ENCODE peak calls at places on chromosomes 6 and 20, in seven cellular contexts. H is H1, F is HCT116, N is HepG2, C is GM12878, E is SK-N-SH, I is K562. S is an unnamed sample.

GRCh38 chr6:72699142-72699541 is 77.3 kb downstream of the KCNQ5 start:
- DNase-seq in H (no peak), F (no peak), N (no peak), C (no peak), E (no peak), I (no peak), S (no peak)

GRCh38 chr6:35461270-35461669 is 6.9 kb upstream of the RPL10A start:
- DNase-seq in H (no peak), F (no peak), N (no peak), C (no peak), E (no peak), I (no peak), S (peak; percentile 87)

GRCh38 chr20:41892031-41892430 is 273.9 kb upstream of the CHD6 start:
- DNase-seq in H (no peak), F (no peak), N (no peak), C (no peak), E (no peak), I (no peak), S (no peak)

GRCh38 chr6:90811596-90812226 is 224.8 kb upstream of the MAP3K7 start:
- DNase-seq in H (no peak), F (no peak), N (no peak), C (no peak), E (no peak), I (no peak), S (no peak)

GRCh38 chr6:146741609-146742008 is 142.8 kb downstream of the ADGB start:
- DNase-seq in H (no peak), F (no peak), N (peak; percentile 44), C (no peak), E (no peak), I (no peak), S (no peak)

GRCh38 chr6:27238010-27238983 is 9.2 kb upstream of the PRSS16 start:
- DNase-seq in H (no peak), F (no peak), N (no peak), C (no peak), E (no peak), I (no peak), S (no peak)

GRCh38 chr6:42131531-42131930 is 10.9 kb downstream of the C6orf132 start:
- DNase-seq in H (no peak), F (no peak), N (no peak), C (no peak), E (no peak), I (no peak), S (no peak)

GRCh38 chr20:577167-577791 is 32.8 kb downstream of the TCF15 start:
- DNase-seq in H (no peak), F (peak; percentile 77), N (peak; percentile 70), C (no peak), E (no peak), I (peak; percentile 62), S (no peak)

GRCh38 chr6:67003844-67004243 is 1296.8 kb upstream of the EYS start:
- DNase-seq in H (no peak), F (no peak), N (no peak), C (no peak), E (no peak), I (no peak), S (no peak)

GRCh38 chr6:31769684-31770371 is 7.3 kb downstream of the VWA7 start:
- DNase-seq in H (peak; percentile 63), F (peak; percentile 42), N (peak; percentile 71), C (peak; percentile 36), E (peak; percentile 72), I (peak; percentile 100), S (peak; percentile 85)
- TF ChIP-seq JUND in H (no peak), F (no peak), N (no peak), C (no peak), E (no peak), I (no peak), S (no peak)

GRCh38 chr6:133262804-133263203 is 21.6 kb downstream of the EYA4 start:
- DNase-seq in H (no peak), F (no peak), N (no peak), C (no peak), E (no peak), I (no peak), S (no peak)
- TF ChIP-seq JUND in H (no peak), F (no peak), N (no peak), C (no peak), E (no peak), I (no peak), S (no peak)

GRCh38 chr6:167856999-167857660 is 30.4 kb downstream of the AFDN start:
- DNase-seq in H (no peak), F (no peak), N (peak; percentile 22), C (peak; percentile 28), E (no peak), I (peak; percentile 50), S (no peak)
- TF ChIP-seq JUND in H (no peak), F (no peak), N (no peak), C (no peak), E (peak; percentile 31), I (peak; percentile 79), S (no peak)

GRCh38 chr6:84119277-84119676 is 85.7 kb downstream of the MRAP2 start:
- DNase-seq in H (no peak), F (no peak), N (no peak), C (no peak), E (no peak), I (peak; percentile 24), S (no peak)

GRCh38 chr6:84123186-84123585 is 89.6 kb downstream of the MRAP2 start:
- DNase-seq in H (no peak), F (no peak), N (no peak), C (no peak), E (no peak), I (no peak), S (no peak)

GRCh38 chr6:84118191-84118590 is 84.6 kb downstream of the MRAP2 start:
- DNase-seq in H (no peak), F (no peak), N (no peak), C (no peak), E (no peak), I (no peak), S (no peak)
- TF ChIP-seq JUND in H (no peak), F (no peak), N (no peak), C (no peak), E (no peak), I (no peak), S (no peak)

GRCh38 chr6:19333936-19334335 is 503.2 kb upstream of the ID4 start:
- DNase-seq in H (no peak), F (no peak), N (no peak), C (no peak), E (no peak), I (no peak), S (no peak)
- TF ChIP-seq JUND in H (no peak), F (no peak), N (no peak), C (no peak), E (no peak), I (no peak), S (no peak)

GRCh38 chr6:108760158-108761050 is 87.8 kb upstream of the ARMC2 start:
- DNase-seq in H (no peak), F (no peak), N (no peak), C (no peak), E (no peak), I (no peak), S (no peak)
- TF ChIP-seq JUND in H (peak; percentile 23), F (no peak), N (no peak), C (no peak), E (peak; percentile 10), I (no peak), S (no peak)

DNA sequence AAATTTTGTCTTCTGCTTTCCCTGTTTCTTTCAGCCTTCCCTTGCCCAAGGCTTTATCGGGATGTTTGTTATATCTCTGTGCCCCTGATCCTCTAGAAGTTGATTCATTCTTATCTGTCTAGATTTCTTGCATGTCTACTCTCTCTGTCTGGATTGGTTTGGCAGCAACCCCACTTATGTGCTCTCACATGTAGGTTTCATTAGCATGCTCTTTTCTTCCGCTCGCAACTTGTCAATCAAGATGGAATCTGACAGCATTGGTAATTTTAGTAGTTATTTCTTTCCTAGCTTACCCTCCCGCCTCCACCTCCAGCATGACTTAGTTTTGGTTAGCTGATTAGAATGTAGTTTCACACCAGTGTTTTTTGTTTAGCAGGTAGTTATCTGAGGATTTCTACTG is 39.3 kb downstream of the LRRC1 start:
- DNase-seq in H (no peak), F (no peak), N (no peak), C (no peak), E (no peak), I (no peak), S (no peak)
- TF ChIP-seq JUND in H (no peak), F (no peak), N (no peak), C (no peak), E (no peak), I (no peak), S (no peak)

DNA sequence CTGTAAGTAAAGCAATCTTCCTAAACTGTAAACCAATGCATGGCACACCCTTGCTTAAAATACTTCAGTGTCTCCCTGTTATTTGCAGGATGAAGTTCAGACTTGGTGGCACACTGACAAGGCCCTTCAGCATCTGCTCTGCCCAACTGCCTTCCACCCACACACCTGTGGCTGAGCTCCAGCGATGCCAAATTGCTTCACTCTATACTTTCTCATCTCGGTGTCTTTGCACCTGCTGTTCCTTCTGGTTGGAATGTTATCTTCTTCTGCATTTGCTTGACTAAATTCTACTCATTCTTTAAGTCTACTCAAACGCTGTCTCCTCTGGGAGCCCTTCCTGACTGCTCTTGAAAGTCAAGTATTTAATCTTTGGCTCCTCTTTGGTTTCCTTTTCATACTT is 100.1 kb upstream of the SUPT3H start:
- DNase-seq in H (no peak), F (no peak), N (no peak), C (no peak), E (no peak), I (no peak), S (peak; percentile 22)
- TF ChIP-seq JUND in H (no peak), F (no peak), N (no peak), C (no peak), E (no peak), I (no peak), S (no peak)

DNA sequence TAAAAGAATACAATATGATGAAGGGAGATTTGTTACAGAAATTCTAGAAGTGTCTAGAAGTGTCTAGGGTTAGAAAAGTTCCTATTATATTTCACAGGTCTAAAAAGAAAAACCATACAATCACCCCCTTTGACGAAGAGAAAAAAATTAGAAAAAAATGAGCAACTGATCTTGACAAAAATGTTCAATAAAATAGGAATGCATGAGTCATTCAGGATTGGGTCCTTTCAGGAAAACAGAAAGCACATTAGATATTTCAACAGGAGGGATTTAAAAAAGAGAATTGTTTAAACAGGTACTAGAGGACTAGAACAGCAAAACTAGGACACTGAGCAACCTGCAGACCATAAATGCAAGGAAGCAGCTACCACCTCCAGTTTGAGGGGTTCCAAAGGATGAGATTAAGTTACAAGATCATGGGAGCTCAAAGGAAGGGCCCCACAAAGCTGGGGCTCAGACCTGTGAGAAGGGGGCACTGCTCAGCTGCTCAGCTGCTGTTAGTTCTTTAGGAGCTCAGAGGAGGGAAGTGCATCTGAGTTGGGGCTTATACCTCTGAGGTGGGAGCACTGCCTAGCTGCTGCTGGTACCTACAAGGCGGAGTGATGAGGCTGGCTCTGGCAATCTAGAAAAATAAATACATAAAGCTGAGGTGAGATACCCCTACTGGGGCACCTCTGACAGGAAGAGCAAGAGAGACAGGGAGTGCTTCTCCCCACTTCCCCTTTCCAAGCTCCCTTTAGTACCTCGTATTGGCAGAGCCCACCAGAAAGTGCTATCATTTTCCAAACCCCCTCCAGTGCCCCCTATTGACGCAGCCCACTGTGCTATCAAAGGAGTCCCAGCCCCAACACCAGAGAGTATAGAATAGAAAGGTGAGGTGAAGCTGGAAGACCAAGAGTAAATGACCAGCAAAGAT is 27.1 kb upstream of the BEND6 start:
- DNase-seq in H (no peak), F (no peak), N (no peak), C (no peak), E (no peak), I (no peak), S (no peak)
- TF ChIP-seq JUND in H (no peak), F (peak; percentile 24), N (no peak), C (no peak), E (peak; percentile 64), I (no peak), S (no peak)